ENCODE peak calls at places on chromosome 6, in five cellular contexts. G, Y, R, X and I are unnamed samples.

GRCh38 chr6:145445674-145446073 is 289.6 kb downstream of the EPM2A start:
- DNase-seq in X (no peak), R (no peak), G (no peak), Y (no peak), I (no peak)

GRCh38 chr6:151493495-151494234 is at the start of gene CCDC170:
- DNase-seq in G (peak), X (peak), Y (peak), R (peak), I (no peak)

GRCh38 chr6:126087456-126087855 is 101.1 kb downstream of the TRMT11 start:
- DNase-seq in X (no peak), R (no peak), G (no peak), Y (no peak), I (no peak)

GRCh38 chr6:19873031-19873430 is 35.9 kb downstream of the ID4 start:
- DNase-seq in X (no peak), Y (no peak), G (no peak), R (no peak), I (peak)

GRCh38 chr6:165585060-165585459 is 78.0 kb downstream of the PDE10A start:
- DNase-seq in G (no peak), X (peak), Y (no peak), R (no peak), I (no peak)

GRCh38 chr6:32838114-32838958 is at the start of gene TAP2:
- DNase-seq in X (peak), R (peak), Y (peak), G (peak), I (peak)

GRCh38 chr6:4169028-4169789 is 33.8 kb upstream of the ECI2 start:
- DNase-seq in R (no peak), X (peak), G (no peak), Y (no peak), I (no peak)

GRCh38 chr6:157412780-157413179 is 31.8 kb downstream of the ZDHHC14 start:
- DNase-seq in Y (no peak), R (no peak), X (no peak), G (no peak), I (no peak)

GRCh38 chr6:31568537-31568961 is 3.5 kb upstream of the LTA start:
- DNase-seq in G (no peak), X (no peak), R (peak), Y (no peak), I (no peak)

GRCh38 chr6:163780993-163781392 is 366.5 kb downstream of the QKI start:
- DNase-seq in X (no peak), R (no peak), G (peak), Y (no peak), I (no peak)

GRCh38 chr6:122180132-122180531 is 219.3 kb upstream of the HSF2 start:
- DNase-seq in G (no peak), R (no peak), X (no peak), Y (no peak), I (no peak)

GRCh38 chr6:75421316-75422023 is 72.1 kb downstream of the FILIP1 start:
- DNase-seq in X (peak), Y (no peak), G (no peak), R (no peak), I (no peak)

GRCh38 chr6:82078286-82078908 is 169.1 kb downstream of the IBTK start:
- DNase-seq in Y (no peak), G (no peak), R (no peak), X (no peak), I (no peak)

GRCh38 chr6:125743604-125744003 is 5.8 kb upstream of the HEY2 start:
- DNase-seq in R (no peak), X (no peak), G (no peak), Y (no peak), I (no peak)

GRCh38 chr6:52598123-52598823 is 21.4 kb upstream of the TRAM2 start:
- DNase-seq in X (peak), G (peak), R (peak), Y (peak), I (peak)

GRCh38 chr6:38039497-38039896 is 220.0 kb downstream of the ZFAND3 start:
- DNase-seq in R (no peak), X (peak), Y (no peak), G (no peak), I (no peak)

GRCh38 chr6:47151232-47151898 is 109.2 kb upstream of the ADGRF1 start:
- DNase-seq in G (no peak), Y (no peak), R (no peak), X (no peak), I (no peak)

GRCh38 chr6:43076093-43076927 is at the start of gene PTK7:
- DNase-seq in X (peak), G (peak), Y (peak), R (peak), I (no peak)

GRCh38 chr6:6749791-6750434 is 161.4 kb downstream of the LY86 start:
- DNase-seq in Y (peak), G (peak), R (peak), X (peak), I (peak)

GRCh38 chr6:76772951-76773350 is 690.3 kb downstream of the HTR1B start:
- DNase-seq in R (no peak), X (no peak), G (no peak), Y (no peak), I (no peak)

GRCh38 chr6:135506270-135506997 is 8.9 kb upstream of the AHI1 start:
- DNase-seq in R (peak), X (peak), G (no peak), Y (no peak), I (peak)

GRCh38 chr6:168058691-168059551 is 20.1 kb downstream of the FRMD1 start:
- DNase-seq in G (no peak), R (peak), Y (no peak), X (no peak), I (no peak)

GRCh38 chr6:124924333-124924759 is 37.9 kb upstream of the RNF217 start:
- DNase-seq in Y (no peak), G (no peak), R (no peak), X (no peak), I (peak)

GRCh38 chr6:127190552-127190951 is 72.1 kb downstream of the RSPO3 start:
- DNase-seq in G (no peak), Y (no peak), R (no peak), X (peak), I (peak)

DNA sequence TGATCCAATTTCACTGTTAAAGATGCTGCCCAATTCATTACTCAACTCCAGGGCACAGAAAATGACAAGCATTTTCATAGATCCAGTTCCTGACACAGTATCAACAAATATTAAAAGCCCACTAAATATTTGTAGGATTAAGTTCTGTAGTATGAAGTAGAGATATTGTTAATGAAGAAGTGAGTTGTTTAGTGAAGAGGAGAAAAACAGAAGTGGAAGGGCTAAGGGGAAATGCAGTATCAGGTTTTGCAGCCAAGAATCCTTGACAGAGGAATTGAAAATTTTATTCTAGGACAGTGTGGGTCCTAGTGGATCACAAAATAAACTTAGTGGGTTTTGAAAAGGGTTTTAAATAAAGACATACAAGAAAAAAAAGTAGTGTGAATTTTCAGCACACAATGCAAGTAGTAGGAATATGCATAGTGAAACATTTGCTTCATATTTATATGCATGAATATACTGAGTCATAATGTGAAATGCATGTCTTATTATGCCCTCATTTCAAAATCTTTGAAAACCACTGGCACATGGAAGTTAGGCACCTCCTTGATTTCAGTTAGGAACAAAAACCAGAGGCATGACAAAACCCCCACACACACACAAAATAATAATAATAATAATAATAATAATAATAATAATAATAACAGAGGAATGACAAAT is 338.6 kb downstream of the KHDRBS2 start:
- DNase-seq in Y (no peak), G (no peak), X (no peak), R (no peak), I (no peak)
- TF ChIP-seq CTCF in Y (no peak), G (no peak), X (no peak), R (no peak), I (no peak)

DNA sequence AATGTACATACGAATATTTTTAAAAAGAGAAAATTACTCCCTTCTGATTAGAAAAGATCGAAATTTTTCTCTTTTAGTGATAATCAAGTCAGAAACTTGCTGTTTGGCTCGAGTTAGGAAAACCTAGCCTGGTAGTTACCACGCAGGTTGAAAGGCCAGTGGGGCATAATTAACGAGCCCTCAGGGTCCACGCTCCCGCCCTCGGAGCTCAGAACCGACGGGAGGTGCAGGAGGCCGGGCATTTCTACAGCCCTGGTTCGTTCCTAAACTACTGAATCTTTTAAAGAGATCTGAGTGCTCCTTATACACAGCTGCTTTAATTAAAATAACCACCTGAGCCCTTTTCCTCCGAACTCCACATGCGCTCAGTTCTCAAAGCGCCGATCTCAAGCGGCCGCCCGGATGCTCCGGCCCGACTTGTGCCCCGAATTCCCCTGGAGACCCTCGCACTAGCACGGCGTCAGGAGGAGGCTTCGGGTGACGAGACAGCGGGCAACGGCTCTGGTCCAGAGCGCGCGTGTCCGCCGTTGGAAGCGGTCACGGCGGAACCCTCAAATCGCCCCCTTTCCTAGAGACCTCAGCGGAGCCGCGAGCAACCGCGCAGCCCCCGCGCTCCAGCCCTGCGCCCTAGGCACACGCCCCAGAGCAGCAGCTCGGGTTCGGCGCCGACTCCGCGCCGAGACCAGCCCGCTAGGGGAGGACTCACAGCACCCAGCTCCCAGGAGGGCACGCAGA is 444 bp downstream of the WDR27 start:
- DNase-seq in G (no peak), X (no peak), Y (no peak), R (peak), I (no peak)
- TF ChIP-seq CTCF in G (no peak), X (no peak), Y (peak), R (no peak), I (no peak)

DNA sequence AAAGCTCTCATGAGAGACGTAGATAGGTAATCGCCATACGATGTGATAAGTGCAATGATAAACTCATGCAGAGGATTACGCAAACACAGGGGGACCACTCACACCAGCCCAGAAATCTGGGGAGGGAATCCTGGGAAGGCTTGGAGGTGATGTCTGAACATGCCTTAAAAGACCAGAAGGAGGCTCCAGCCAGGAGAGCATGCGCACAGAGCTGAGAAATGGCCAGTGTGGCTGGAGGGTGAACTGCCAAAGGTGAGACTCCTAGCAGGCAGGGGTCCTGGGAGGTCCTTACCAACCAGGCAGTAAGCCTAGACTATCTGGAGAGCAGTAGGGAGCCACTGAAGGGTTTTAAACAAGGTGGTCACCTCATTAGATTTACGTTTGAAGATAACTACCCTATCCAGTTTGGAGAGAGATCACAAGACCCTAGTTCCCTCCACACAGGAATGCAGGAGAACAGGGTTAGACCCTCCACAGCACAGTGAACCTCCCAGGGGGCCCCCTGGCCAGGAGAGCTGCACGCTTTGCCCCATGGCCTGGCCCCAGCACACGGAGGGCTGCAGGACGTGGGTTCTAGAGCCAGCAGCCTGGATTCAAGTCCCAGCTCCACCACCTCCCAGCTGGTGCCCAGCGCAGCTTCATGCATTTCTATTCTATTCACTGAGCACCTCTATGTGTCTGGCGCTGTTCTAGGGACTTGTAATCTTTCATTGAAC is 13.1 kb downstream of the MDFI start:
- DNase-seq in X (no peak), G (no peak), Y (no peak), R (no peak), I (no peak)
- TF ChIP-seq CTCF in X (no peak), G (no peak), Y (no peak), R (no peak), I (no peak)

DNA sequence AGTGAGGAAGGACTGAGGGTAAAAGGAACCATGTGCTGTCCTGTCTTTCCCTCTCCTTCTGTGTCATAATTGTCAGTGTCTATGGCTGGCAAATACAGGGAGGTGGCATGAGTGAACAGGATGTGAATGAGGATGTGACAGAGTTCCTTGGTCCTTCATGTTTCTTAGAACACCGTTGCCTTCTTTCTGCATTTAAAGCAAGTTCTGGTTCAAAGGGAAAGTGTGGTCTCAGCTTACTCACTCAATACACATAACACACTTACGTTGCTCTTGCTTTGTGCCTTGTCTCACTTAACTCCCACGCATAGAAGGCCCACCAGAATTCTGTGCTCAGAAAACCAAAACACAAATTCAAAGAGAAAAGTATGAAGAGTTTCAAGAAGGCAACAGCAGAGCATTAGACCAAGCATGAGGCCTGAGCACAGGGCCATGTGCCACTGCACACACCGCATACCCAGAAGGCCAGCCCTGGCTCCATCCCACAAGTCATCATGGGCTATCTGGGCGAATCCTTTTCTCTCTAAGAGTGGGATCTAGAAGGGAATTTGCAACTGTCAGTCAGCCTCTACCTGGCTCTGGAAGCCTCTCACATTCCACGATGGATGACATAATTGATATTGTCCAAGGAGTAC is 38.9 kb upstream of the SAYSD1 start:
- DNase-seq in Y (no peak), G (no peak), R (no peak), X (no peak), I (no peak)
- TF ChIP-seq CTCF in Y (no peak), G (no peak), R (no peak), X (no peak), I (no peak)

GRCh38 chr6:159852877-159853276 is 37.9 kb upstream of the MAS1 start:
- DNase-seq in X (peak), R (peak), Y (no peak), G (no peak), I (peak)
- TF ChIP-seq CTCF in X (no peak), R (no peak), Y (peak), G (peak), I (peak)